ENCODE peak calls at places on chromosomes 13 and 19, in four cellular contexts. One of them, this sample, is unnamed.

GRCh38 chr19:18414504-18415176 is 4.6 kb upstream of the SSBP4 start:
- DNase-seq in stimulated activated CD8-positive, alpha-beta memory T cell treated with anti-CD3 and anti-CD28 coated beads, Interleukin-2, amount 100 ng/mL, for 48 hours: no peak
- DNase-seq in EH: peak; percentile 56
- DNase-seq in MM.1S: no peak
- DNase-seq in this sample: no peak

GRCh38 chr13:111380431-111380830 is 60.0 kb downstream of the TEX29 start:
- DNase-seq in stimulated activated CD8-positive, alpha-beta memory T cell treated with anti-CD3 and anti-CD28 coated beads, Interleukin-2, amount 100 ng/mL, for 48 hours: no peak
- DNase-seq in EH: no peak
- DNase-seq in MM.1S: no peak
- DNase-seq in this sample: no peak

GRCh38 chr13:67971291-67971690 is 741.2 kb upstream of the PCDH9 start:
- DNase-seq in stimulated activated CD8-positive, alpha-beta memory T cell treated with anti-CD3 and anti-CD28 coated beads, Interleukin-2, amount 100 ng/mL, for 48 hours: no peak
- DNase-seq in EH: no peak
- DNase-seq in MM.1S: no peak
- DNase-seq in this sample: no peak

GRCh38 chr13:85316501-85316900 is 482.7 kb downstream of the SLITRK6 start:
- DNase-seq in stimulated activated CD8-positive, alpha-beta memory T cell treated with anti-CD3 and anti-CD28 coated beads, Interleukin-2, amount 100 ng/mL, for 48 hours: no peak
- DNase-seq in EH: no peak
- DNase-seq in MM.1S: no peak
- DNase-seq in this sample: no peak

GRCh38 chr19:41901707-41902360 is 18.9 kb downstream of the ARHGEF1 start:
- DNase-seq in stimulated activated CD8-positive, alpha-beta memory T cell treated with anti-CD3 and anti-CD28 coated beads, Interleukin-2, amount 100 ng/mL, for 48 hours: no peak
- DNase-seq in EH: no peak
- DNase-seq in MM.1S: no peak
- DNase-seq in this sample: no peak

GRCh38 chr13:88932950-88933349 is 1261.8 kb downstream of the SLITRK5 start:
- DNase-seq in stimulated activated CD8-positive, alpha-beta memory T cell treated with anti-CD3 and anti-CD28 coated beads, Interleukin-2, amount 100 ng/mL, for 48 hours: no peak
- DNase-seq in EH: no peak
- DNase-seq in MM.1S: peak; percentile 23
- DNase-seq in this sample: no peak

GRCh38 chr13:44413095-44413494 is 39.5 kb downstream of the SERP2 start:
- DNase-seq in stimulated activated CD8-positive, alpha-beta memory T cell treated with anti-CD3 and anti-CD28 coated beads, Interleukin-2, amount 100 ng/mL, for 48 hours: no peak
- DNase-seq in EH: no peak
- DNase-seq in MM.1S: no peak
- DNase-seq in this sample: no peak

GRCh38 chr13:50845211-50845610 is 1.7 kb upstream of the DLEU7 start:
- DNase-seq in stimulated activated CD8-positive, alpha-beta memory T cell treated with anti-CD3 and anti-CD28 coated beads, Interleukin-2, amount 100 ng/mL, for 48 hours: no peak
- DNase-seq in EH: peak; percentile 6
- DNase-seq in MM.1S: no peak
- DNase-seq in this sample: no peak

GRCh38 chr13:32409561-32410440 is 18.1 kb downstream of the N4BP2L1 start:
- DNase-seq in stimulated activated CD8-positive, alpha-beta memory T cell treated with anti-CD3 and anti-CD28 coated beads, Interleukin-2, amount 100 ng/mL, for 48 hours: no peak
- DNase-seq in EH: peak; percentile 54
- DNase-seq in MM.1S: no peak
- DNase-seq in this sample: no peak

GRCh38 chr13:101305981-101306411 is 110.3 kb downstream of the NALCN start:
- DNase-seq in stimulated activated CD8-positive, alpha-beta memory T cell treated with anti-CD3 and anti-CD28 coated beads, Interleukin-2, amount 100 ng/mL, for 48 hours: no peak
- DNase-seq in EH: peak; percentile 19
- DNase-seq in MM.1S: no peak
- DNase-seq in this sample: no peak

GRCh38 chr13:33033361-33033812 is 17.2 kb downstream of the KL start:
- DNase-seq in stimulated activated CD8-positive, alpha-beta memory T cell treated with anti-CD3 and anti-CD28 coated beads, Interleukin-2, amount 100 ng/mL, for 48 hours: peak; percentile 10
- DNase-seq in EH: no peak
- DNase-seq in MM.1S: no peak
- DNase-seq in this sample: no peak

GRCh38 chr13:84433024-84433423 is 550.8 kb upstream of the SLITRK1 start:
- DNase-seq in stimulated activated CD8-positive, alpha-beta memory T cell treated with anti-CD3 and anti-CD28 coated beads, Interleukin-2, amount 100 ng/mL, for 48 hours: no peak
- DNase-seq in EH: peak; percentile 91
- DNase-seq in MM.1S: no peak
- DNase-seq in this sample: no peak

GRCh38 chr19:17347877-17348276 is 10.5 kb downstream of the GTPBP3 start:
- DNase-seq in stimulated activated CD8-positive, alpha-beta memory T cell treated with anti-CD3 and anti-CD28 coated beads, Interleukin-2, amount 100 ng/mL, for 48 hours: no peak
- DNase-seq in EH: no peak
- DNase-seq in MM.1S: no peak
- DNase-seq in this sample: no peak

This sample was measured in ascending aorta.